ENCODE peak calls at places on chromosomes 7 and 10, in five cellular contexts. One of them, this sample, is unnamed.

GRCh38 chr10:101660268-101660667 is 34.7 kb downstream of the FBXW4 start:
- DNase-seq in GM12878: no peak
- DNase-seq in NT2/D1: peak
- DNase-seq in H1: no peak
- DNase-seq in HepG2: no peak
- DNase-seq in this sample: no peak

GRCh38 chr7:30853576-30853975 is 58.1 kb upstream of the AQP1 start:
- DNase-seq in GM12878: no peak
- DNase-seq in NT2/D1: no peak
- DNase-seq in H1: no peak
- DNase-seq in HepG2: no peak
- DNase-seq in this sample: no peak

GRCh38 chr7:50685445-50686070 is 97.1 kb downstream of the GRB10 start:
- DNase-seq in GM12878: no peak
- DNase-seq in NT2/D1: no peak
- DNase-seq in H1: no peak
- DNase-seq in HepG2: no peak
- DNase-seq in this sample: no peak

GRCh38 chr10:110056822-110057221 is 49.0 kb downstream of the ADD3 start:
- DNase-seq in GM12878: no peak
- DNase-seq in NT2/D1: no peak
- DNase-seq in H1: no peak
- DNase-seq in HepG2: no peak
- DNase-seq in this sample: no peak

GRCh38 chr7:97024209-97025129 is at the start of gene DLX5:
- DNase-seq in GM12878: no peak
- DNase-seq in NT2/D1: no peak
- DNase-seq in H1: peak
- DNase-seq in HepG2: peak
- DNase-seq in this sample: peak

GRCh38 chr10:90665905-90666662 is 191.8 kb downstream of the HTR7 start:
- DNase-seq in GM12878: no peak
- DNase-seq in NT2/D1: no peak
- DNase-seq in H1: no peak
- DNase-seq in HepG2: no peak
- DNase-seq in this sample: no peak

GRCh38 chr10:12322583-12323131 is 26.7 kb upstream of the CAMK1D start:
- DNase-seq in GM12878: no peak
- DNase-seq in NT2/D1: no peak
- DNase-seq in H1: no peak
- DNase-seq in HepG2: peak
- DNase-seq in this sample: no peak

GRCh38 chr7:91465595-91466061 is 201.4 kb downstream of the FZD1 start:
- DNase-seq in GM12878: no peak
- DNase-seq in NT2/D1: no peak
- DNase-seq in H1: no peak
- DNase-seq in HepG2: no peak
- DNase-seq in this sample: no peak

GRCh38 chr7:14821757-14822480 is 80.6 kb downstream of the DGKB start:
- DNase-seq in GM12878: no peak
- DNase-seq in NT2/D1: no peak
- DNase-seq in H1: no peak
- DNase-seq in HepG2: no peak
- DNase-seq in this sample: no peak

GRCh38 chr7:138890782-138891445 is 90.3 kb downstream of the KIAA1549 start:
- DNase-seq in GM12878: no peak
- DNase-seq in NT2/D1: no peak
- DNase-seq in H1: no peak
- DNase-seq in HepG2: peak
- DNase-seq in this sample: no peak

GRCh38 chr10:90732581-90732980 is 125.3 kb downstream of the HTR7 start:
- DNase-seq in GM12878: peak
- DNase-seq in NT2/D1: no peak
- DNase-seq in H1: no peak
- DNase-seq in HepG2: no peak
- DNase-seq in this sample: no peak

GRCh38 chr10:93612237-93612636 is at the start of gene PDE6C:
- DNase-seq in GM12878: no peak
- DNase-seq in NT2/D1: no peak
- DNase-seq in H1: no peak
- DNase-seq in HepG2: no peak
- DNase-seq in this sample: no peak

GRCh38 chr7:151104411-151105235 is 18.3 kb downstream of the AGAP3 start:
- DNase-seq in GM12878: no peak
- DNase-seq in NT2/D1: no peak
- DNase-seq in H1: peak
- DNase-seq in HepG2: no peak
- DNase-seq in this sample: no peak

GRCh38 chr7:14748461-14748860 is 154.1 kb downstream of the DGKB start:
- DNase-seq in GM12878: no peak
- DNase-seq in NT2/D1: no peak
- DNase-seq in H1: no peak
- DNase-seq in HepG2: no peak
- DNase-seq in this sample: no peak

GRCh38 chr10:126059101-126059826 is 162.9 kb downstream of the FANK1 start:
- DNase-seq in GM12878: no peak
- DNase-seq in NT2/D1: no peak
- DNase-seq in H1: no peak
- DNase-seq in HepG2: no peak
- DNase-seq in this sample: no peak

GRCh38 chr7:73742338-73742752 is 3.7 kb upstream of the ABHD11 start:
- DNase-seq in GM12878: no peak
- DNase-seq in NT2/D1: no peak
- DNase-seq in H1: peak
- DNase-seq in HepG2: no peak
- DNase-seq in this sample: no peak

GRCh38 chr7:94250984-94251383 is 143.7 kb upstream of the COL1A2 start:
- DNase-seq in GM12878: no peak
- DNase-seq in NT2/D1: no peak
- DNase-seq in H1: no peak
- DNase-seq in HepG2: no peak
- DNase-seq in this sample: no peak

GRCh38 chr7:18866359-18867036 is 250.9 kb downstream of the TWIST1 start:
- DNase-seq in GM12878: peak
- DNase-seq in NT2/D1: no peak
- DNase-seq in H1: no peak
- DNase-seq in HepG2: no peak
- DNase-seq in this sample: no peak

GRCh38 chr10:66772511-66772910 is 153.3 kb upstream of the LRRTM3 start:
- DNase-seq in GM12878: no peak
- DNase-seq in NT2/D1: no peak
- DNase-seq in H1: no peak
- DNase-seq in HepG2: no peak
- DNase-seq in this sample: no peak

GRCh38 chr7:3068568-3068967 is 24.9 kb upstream of the CARD11 start:
- DNase-seq in GM12878: peak
- DNase-seq in NT2/D1: no peak
- DNase-seq in H1: no peak
- DNase-seq in HepG2: no peak
- DNase-seq in this sample: no peak

GRCh38 chr10:4943821-4944220 is 19.4 kb upstream of the AKR1C1 start:
- DNase-seq in GM12878: no peak
- DNase-seq in NT2/D1: no peak
- DNase-seq in H1: no peak
- DNase-seq in HepG2: no peak
- DNase-seq in this sample: no peak

GRCh38 chr7:3399858-3400257 is 98.8 kb downstream of the SDK1 start:
- DNase-seq in GM12878: no peak
- DNase-seq in NT2/D1: peak
- DNase-seq in H1: peak
- DNase-seq in HepG2: peak
- DNase-seq in this sample: no peak

GRCh38 chr7:47085491-47086275 is 496.2 kb downstream of the TNS3 start:
- DNase-seq in GM12878: no peak
- DNase-seq in NT2/D1: no peak
- DNase-seq in H1: no peak
- DNase-seq in HepG2: no peak
- DNase-seq in this sample: no peak

GRCh38 chr7:47083476-47084250 is 498.2 kb downstream of the TNS3 start:
- DNase-seq in GM12878: no peak
- DNase-seq in NT2/D1: no peak
- DNase-seq in H1: no peak
- DNase-seq in HepG2: no peak
- DNase-seq in this sample: no peak

GRCh38 chr7:47078241-47078640 is 503.7 kb downstream of the TNS3 start:
- DNase-seq in GM12878: no peak
- DNase-seq in NT2/D1: no peak
- DNase-seq in H1: no peak
- DNase-seq in HepG2: no peak
- DNase-seq in this sample: no peak

GRCh38 chr7:47080816-47081215 is 501.1 kb downstream of the TNS3 start:
- DNase-seq in GM12878: no peak
- DNase-seq in NT2/D1: no peak
- DNase-seq in H1: no peak
- DNase-seq in HepG2: no peak
- DNase-seq in this sample: no peak
- TF ChIP-seq SUZ12 in GM12878: no peak
- TF ChIP-seq SUZ12 in NT2/D1: no peak
- TF ChIP-seq SUZ12 in H1: no peak
- TF ChIP-seq SUZ12 in HepG2: no peak
- TF ChIP-seq SUZ12 in this sample: no peak

GRCh38 chr7:33761440-33762080 is 143.8 kb upstream of the BMPER start:
- DNase-seq in GM12878: no peak
- DNase-seq in NT2/D1: no peak
- DNase-seq in H1: no peak
- DNase-seq in HepG2: no peak
- DNase-seq in this sample: no peak
- TF ChIP-seq SUZ12 in GM12878: no peak
- TF ChIP-seq SUZ12 in NT2/D1: no peak
- TF ChIP-seq SUZ12 in H1: no peak
- TF ChIP-seq SUZ12 in HepG2: no peak
- TF ChIP-seq SUZ12 in this sample: no peak

GRCh38 chr7:99312316-99313203 is 13.1 kb upstream of the ARPC1A start:
- DNase-seq in GM12878: peak
- DNase-seq in NT2/D1: peak
- DNase-seq in H1: peak
- DNase-seq in HepG2: peak
- DNase-seq in this sample: peak

GRCh38 chr7:99310004-99310403 is 15.7 kb upstream of the ARPC1A start:
- DNase-seq in GM12878: no peak
- DNase-seq in NT2/D1: no peak
- DNase-seq in H1: no peak
- DNase-seq in HepG2: no peak
- DNase-seq in this sample: no peak

GRCh38 chr7:99309141-99309540 is 16.6 kb upstream of the ARPC1A start:
- DNase-seq in GM12878: no peak
- DNase-seq in NT2/D1: no peak
- DNase-seq in H1: no peak
- DNase-seq in HepG2: no peak
- DNase-seq in this sample: no peak

GRCh38 chr7:99313204-99313573 is 12.5 kb upstream of the ARPC1A start:
- DNase-seq in GM12878: no peak
- DNase-seq in NT2/D1: no peak
- DNase-seq in H1: no peak
- DNase-seq in HepG2: no peak
- DNase-seq in this sample: no peak

GRCh38 chr7:99311702-99312101 is 14.0 kb upstream of the ARPC1A start:
- DNase-seq in GM12878: no peak
- DNase-seq in NT2/D1: no peak
- DNase-seq in H1: no peak
- DNase-seq in HepG2: no peak
- DNase-seq in this sample: no peak
- TF ChIP-seq SUZ12 in GM12878: no peak
- TF ChIP-seq SUZ12 in NT2/D1: no peak
- TF ChIP-seq SUZ12 in H1: no peak
- TF ChIP-seq SUZ12 in HepG2: no peak
- TF ChIP-seq SUZ12 in this sample: no peak

DNA sequence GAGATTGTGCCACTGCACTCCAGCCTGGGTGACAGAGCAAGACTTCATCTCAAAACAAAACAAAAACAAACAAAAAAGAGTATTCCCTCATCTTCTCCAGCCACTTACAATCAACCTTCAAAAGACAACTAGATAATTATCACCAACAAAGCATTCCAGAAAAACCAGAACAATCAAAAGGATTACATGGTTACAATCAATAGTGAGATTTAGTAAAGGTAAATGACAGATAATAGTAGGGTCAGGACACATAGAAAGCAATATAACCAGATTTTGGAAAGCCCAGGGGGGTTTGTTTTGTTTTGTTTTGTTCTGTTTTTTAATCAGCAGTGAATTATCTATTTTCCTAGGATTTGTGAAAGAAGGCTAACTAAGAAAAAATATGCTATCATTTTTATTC is 91.0 kb upstream of the PTN start:
- DNase-seq in GM12878: no peak
- DNase-seq in NT2/D1: no peak
- DNase-seq in H1: no peak
- DNase-seq in HepG2: no peak
- DNase-seq in this sample: no peak
- TF ChIP-seq SUZ12 in GM12878: no peak
- TF ChIP-seq SUZ12 in NT2/D1: no peak
- TF ChIP-seq SUZ12 in H1: no peak
- TF ChIP-seq SUZ12 in HepG2: no peak
- TF ChIP-seq SUZ12 in this sample: no peak

GRCh38 chr7:1646957-1647891 is 22.9 kb upstream of the ELFN1 start:
- DNase-seq in GM12878: no peak
- DNase-seq in NT2/D1: no peak
- DNase-seq in H1: peak
- DNase-seq in HepG2: no peak
- DNase-seq in this sample: no peak

GRCh38 chr7:1650363-1651030 is 19.6 kb upstream of the ELFN1 start:
- DNase-seq in GM12878: no peak
- DNase-seq in NT2/D1: no peak
- DNase-seq in H1: peak
- DNase-seq in HepG2: no peak
- DNase-seq in this sample: no peak

GRCh38 chr7:1646391-1646790 is 23.7 kb upstream of the ELFN1 start:
- DNase-seq in GM12878: no peak
- DNase-seq in NT2/D1: no peak
- DNase-seq in H1: no peak
- DNase-seq in HepG2: no peak
- DNase-seq in this sample: no peak

GRCh38 chr7:1649751-1650326 is 20.2 kb upstream of the ELFN1 start:
- DNase-seq in GM12878: no peak
- DNase-seq in NT2/D1: no peak
- DNase-seq in H1: no peak
- DNase-seq in HepG2: no peak
- DNase-seq in this sample: no peak

DNA sequence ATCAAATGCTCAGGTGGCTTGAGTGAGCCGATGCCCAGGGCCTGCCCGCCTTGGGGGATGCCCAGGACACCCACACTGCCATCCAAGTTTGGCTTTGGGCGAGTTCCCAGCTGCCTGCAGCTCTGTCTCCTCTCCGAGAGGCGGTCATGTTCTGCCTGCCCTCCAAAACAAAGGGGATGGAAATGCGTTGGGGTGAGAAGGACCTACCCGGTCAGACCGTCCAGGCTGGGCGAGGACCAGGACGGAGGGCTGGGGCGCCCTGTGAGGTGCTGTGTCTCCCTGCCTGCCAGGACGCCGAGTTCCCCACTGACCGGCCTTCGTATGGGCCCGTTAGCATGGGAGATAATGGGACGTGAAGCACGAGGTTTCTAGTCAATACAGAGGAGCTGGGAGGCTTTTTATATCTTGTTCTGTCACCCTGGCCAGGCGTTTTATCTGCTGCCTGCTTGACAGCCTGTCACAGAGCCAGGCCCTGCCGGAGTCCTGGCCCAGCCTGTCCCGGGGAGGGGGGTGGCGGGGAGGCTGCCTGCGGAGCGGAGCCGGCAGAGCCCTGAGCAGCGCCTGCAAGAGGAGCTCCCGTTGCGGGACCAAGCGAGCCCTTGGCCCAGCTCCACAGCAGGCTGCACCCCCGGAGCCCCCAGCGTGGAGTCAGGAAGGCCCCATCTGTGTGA is 22.0 kb upstream of the ELFN1 start:
- DNase-seq in GM12878: no peak
- DNase-seq in NT2/D1: no peak
- DNase-seq in H1: peak
- DNase-seq in HepG2: no peak
- DNase-seq in this sample: no peak
- TF ChIP-seq SUZ12 in GM12878: no peak
- TF ChIP-seq SUZ12 in NT2/D1: no peak
- TF ChIP-seq SUZ12 in H1: no peak
- TF ChIP-seq SUZ12 in HepG2: no peak
- TF ChIP-seq SUZ12 in this sample: no peak